ENCODE peak calls at places on chromosomes 1 and 21, in six cellular contexts. N is naive B cell; G is stimulated activated naive CD4-positive, alpha-beta T cell; E is fibroblast of mammary gland; R is KBM-7; C is heart left ventricle. U is an unnamed sample.

GRCh38 chr1:196951711-196952394 is 8.3 kb downstream of the CFHR2 start:
- DNase-seq in N (no peak), G (no peak), E (peak; percentile 5), R (no peak), C (no peak), U (no peak)

GRCh38 chr1:42942444-42942843 is 16.2 kb downstream of the SLC2A1 start:
- DNase-seq in N (peak; percentile 49), G (no peak), E (no peak), R (no peak), C (no peak), U (no peak)

GRCh38 chr1:5803851-5804250 is 188.4 kb downstream of the NPHP4 start:
- DNase-seq in N (no peak), G (no peak), E (no peak), R (no peak), C (no peak), U (no peak)

GRCh38 chr1:246482780-246483179 is 24.3 kb downstream of the SMYD3 start:
- DNase-seq in N (no peak), G (no peak), E (no peak), R (no peak), C (no peak), U (no peak)

GRCh38 chr21:37886726-37887309 is 29.4 kb downstream of the KCNJ6 start:
- DNase-seq in N (no peak), G (no peak), E (no peak), R (no peak), C (no peak), U (no peak)

GRCh38 chr1:228178737-228179720 is 13.4 kb downstream of the IBA57 start:
- DNase-seq in N (no peak), G (no peak), E (no peak), R (no peak), C (no peak), U (no peak)

GRCh38 chr1:68378296-68379084 is 71.3 kb downstream of the RPE65 start:
- DNase-seq in N (no peak), G (no peak), E (peak; percentile 69), R (no peak), C (no peak), U (no peak)

GRCh38 chr1:12528021-12528852 is 89.8 kb downstream of the DHRS3 start:
- DNase-seq in N (no peak), G (no peak), E (peak; percentile 62), R (no peak), C (no peak), U (peak; percentile 66)

GRCh38 chr1:173137116-173137515 is 70.0 kb downstream of the TNFSF4 start:
- DNase-seq in N (no peak), G (no peak), E (no peak), R (no peak), C (no peak), U (no peak)

GRCh38 chr1:230976825-230977747 is 1.6 kb downstream of the TTC13 start:
- DNase-seq in N (peak; percentile 50), G (no peak), E (no peak), R (peak; percentile 43), C (no peak), U (no peak)

GRCh38 chr1:223052931-223053330 is 90.1 kb downstream of the TLR5 start:
- DNase-seq in N (no peak), G (no peak), E (peak; percentile 44), R (no peak), C (no peak), U (no peak)

GRCh38 chr1:42620307-42620706 is 37.9 kb upstream of the PPIH start:
- DNase-seq in N (no peak), G (no peak), E (no peak), R (no peak), C (no peak), U (no peak)

GRCh38 chr1:3668585-3669300 is 16.4 kb downstream of the TP73 start:
- DNase-seq in N (no peak), G (no peak), E (peak; percentile 16), R (peak; percentile 66), C (peak; percentile 79), U (peak; percentile 93)

GRCh38 chr1:246782120-246782900 is 58.1 kb downstream of the SCCPDH start:
- DNase-seq in N (no peak), G (no peak), E (peak; percentile 96), R (peak; percentile 72), C (no peak), U (no peak)